ENCODE peak calls at places on chromosome 4, in seven cellular contexts. G is GM12891, W is HepG2, B is GM12878, I is K562, F is H1, U is SK-N-SH. T is an unnamed sample.
A peak's percentile ranks its signal among the peaks of the same experiment; 100 is the strongest.

GRCh38 chr4:82739292-82740190 is 59.1 kb downstream of the SCD5 start:
- DNase-seq in G (peak; percentile 70), W (peak; percentile 58), B (peak; percentile 12), I (peak; percentile 71), F (peak; percentile 97), U (peak; percentile 77), T (peak; percentile 74)

GRCh38 chr4:1471443-1472147 is 65.4 kb upstream of the NKX1-1 start:
- DNase-seq in G (no peak), W (no peak), B (no peak), I (no peak), F (no peak), U (peak; percentile 37), T (no peak)

GRCh38 chr4:38871593-38871992 is 4.0 kb downstream of the FAM114A1 start:
- DNase-seq in G (no peak), W (no peak), B (no peak), I (no peak), F (no peak), U (no peak), T (no peak)

GRCh38 chr4:129239088-129239487 is 143.1 kb downstream of the C4orf33 start:
- DNase-seq in G (no peak), W (no peak), B (no peak), I (no peak), F (no peak), U (no peak), T (no peak)

GRCh38 chr4:44150091-44150576 is 298.5 kb downstream of the KCTD8 start:
- DNase-seq in G (no peak), W (peak; percentile 1), B (no peak), I (no peak), F (no peak), U (no peak), T (no peak)

GRCh38 chr4:38154681-38155588 is 194.7 kb downstream of the PTTG2 start:
- DNase-seq in G (no peak), W (no peak), B (no peak), I (peak; percentile 38), F (no peak), U (no peak), T (no peak)

GRCh38 chr4:91935217-91935616 is 368.5 kb upstream of the GRID2 start:
- DNase-seq in G (no peak), W (peak; percentile 36), B (no peak), I (no peak), F (no peak), U (no peak), T (no peak)

GRCh38 chr4:73776363-73776762 is 36.0 kb downstream of the CXCL8 start:
- DNase-seq in G (no peak), W (peak; percentile 16), B (no peak), I (peak; percentile 65), F (no peak), U (no peak), T (no peak)

GRCh38 chr4:147057631-147057980 is 111.9 kb upstream of the TTC29 start:
- DNase-seq in G (no peak), W (no peak), B (no peak), I (no peak), F (no peak), U (no peak), T (no peak)

GRCh38 chr4:163042306-163042705 is 124.4 kb downstream of the NAF1 start:
- DNase-seq in G (no peak), W (no peak), B (no peak), I (no peak), F (no peak), U (no peak), T (no peak)

GRCh38 chr4:175422331-175422730 is 389.7 kb downstream of the GPM6A start:
- DNase-seq in G (no peak), W (no peak), B (no peak), I (no peak), F (no peak), U (no peak), T (no peak)

GRCh38 chr4:53592686-53593641 is 1.7 kb upstream of the LNX1 start:
- DNase-seq in G (no peak), W (no peak), B (no peak), I (peak; percentile 80), F (peak; percentile 77), U (no peak), T (no peak)

GRCh38 chr4:8534129-8534528 is 46.1 kb upstream of the GPR78 start:
- DNase-seq in G (no peak), W (no peak), B (peak; percentile 89), I (no peak), F (peak; percentile 58), U (no peak), T (no peak)

GRCh38 chr4:127251423-127251822 is 381.3 kb upstream of the INTU start:
- DNase-seq in G (no peak), W (no peak), B (no peak), I (no peak), F (no peak), U (no peak), T (no peak)

GRCh38 chr4:156512622-156513021 is 459.0 kb downstream of the PDGFC start:
- DNase-seq in G (no peak), W (no peak), B (no peak), I (no peak), F (no peak), U (no peak), T (no peak)

GRCh38 chr4:165588534-165589310 is 209.9 kb downstream of the CPE start:
- DNase-seq in G (no peak), W (no peak), B (no peak), I (no peak), F (no peak), U (no peak), T (no peak)

GRCh38 chr4:162891788-162892707 is 274.6 kb downstream of the NAF1 start:
- DNase-seq in G (peak; percentile 37), W (no peak), B (peak; percentile 89), I (no peak), F (no peak), U (no peak), T (peak; percentile 13)

GRCh38 chr4:105633241-105633640 is 75.2 kb downstream of the INTS12 start:
- DNase-seq in G (no peak), W (no peak), B (no peak), I (no peak), F (no peak), U (no peak), T (no peak)

GRCh38 chr4:163505374-163505773 is 10.9 kb downstream of the TMA16 start:
- DNase-seq in G (no peak), W (no peak), B (no peak), I (no peak), F (no peak), U (no peak), T (no peak)

GRCh38 chr4:2755821-2756690 is at the start of gene TNIP2:
- DNase-seq in G (peak; percentile 94), W (peak; percentile 64), B (no peak), I (peak; percentile 86), F (peak; percentile 85), U (peak; percentile 100), T (peak; percentile 93)

GRCh38 chr4:89000844-89001360 is 56.1 kb downstream of the FAM13A start:
- DNase-seq in G (no peak), W (peak; percentile 44), B (no peak), I (peak; percentile 68), F (no peak), U (peak; percentile 53), T (no peak)

GRCh38 chr4:74659576-74660411 is 134.5 kb downstream of the BTC start:
- DNase-seq in G (no peak), W (peak; percentile 92), B (no peak), I (peak; percentile 82), F (no peak), U (no peak), T (no peak)

DNA sequence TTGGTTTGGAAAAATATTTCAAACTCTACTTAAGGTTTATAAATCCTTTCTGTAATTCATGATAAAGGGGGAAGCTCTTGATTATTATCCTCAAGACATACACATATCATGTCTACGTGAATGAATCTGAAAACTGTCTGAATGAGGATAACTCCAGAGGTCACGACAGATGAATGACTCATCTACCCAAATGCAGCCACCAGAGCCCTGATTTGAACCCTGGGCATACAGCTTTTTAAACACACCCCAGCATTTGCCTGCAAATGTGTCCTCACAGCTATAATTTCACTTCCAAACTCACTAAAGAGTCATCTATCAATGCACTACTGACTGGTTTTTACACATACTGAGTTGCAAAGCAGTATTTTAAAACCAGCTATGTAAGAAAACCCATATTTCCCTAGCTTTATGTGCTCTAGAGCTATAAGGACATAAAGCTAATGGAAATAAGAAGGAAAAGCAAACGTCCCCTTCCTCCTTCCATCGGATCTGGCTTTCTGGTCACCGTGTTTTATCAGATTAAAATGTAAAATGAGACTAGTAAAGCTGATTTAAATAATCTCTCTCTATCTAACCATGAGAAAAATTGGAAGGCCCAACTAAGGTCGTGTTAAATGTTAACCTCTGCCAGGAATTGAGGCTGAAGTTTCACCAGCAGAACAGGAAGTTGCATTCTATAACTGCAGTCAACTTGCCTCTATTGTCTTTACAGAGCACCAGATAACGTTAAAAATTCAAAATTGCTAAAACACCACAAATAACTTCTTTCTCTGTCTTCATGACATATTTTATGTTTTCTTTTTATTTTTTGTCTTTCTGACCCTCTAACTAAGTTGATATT is 63.1 kb upstream of the SPP1 start:
- DNase-seq in G (no peak), W (peak; percentile 29), B (no peak), I (no peak), F (no peak), U (no peak), T (no peak)
- TF ChIP-seq TAF1 in G (no peak), W (no peak), B (no peak), I (no peak), F (no peak), U (no peak), T (no peak)

DNA sequence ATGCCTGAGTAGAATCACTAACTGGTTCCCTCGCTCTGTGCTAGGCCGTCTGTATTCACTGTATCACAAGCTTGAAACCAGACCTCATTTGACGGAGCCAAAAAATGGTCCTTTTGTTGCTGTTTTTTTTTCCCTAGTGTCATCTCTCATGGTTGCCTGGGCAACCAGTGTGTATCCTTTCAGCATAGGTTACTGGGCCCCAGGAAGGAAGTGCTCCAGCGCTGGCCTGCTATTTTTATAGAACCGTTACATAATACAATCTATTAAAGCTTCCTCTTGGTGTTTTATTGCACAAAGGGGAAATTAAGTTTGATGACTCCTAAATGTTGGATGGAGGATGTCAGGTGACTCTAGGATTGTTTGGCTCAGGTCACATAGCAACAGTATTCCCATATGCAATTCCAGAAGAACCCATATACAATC is 220.4 kb downstream of the SPRY1 start:
- DNase-seq in G (no peak), W (no peak), B (no peak), I (no peak), F (no peak), U (peak; percentile 34), T (no peak)
- TF ChIP-seq POLR2AphosphoS5 in G (no peak), W (no peak), B (no peak), I (no peak), F (no peak), U (no peak), T (no peak)

DNA sequence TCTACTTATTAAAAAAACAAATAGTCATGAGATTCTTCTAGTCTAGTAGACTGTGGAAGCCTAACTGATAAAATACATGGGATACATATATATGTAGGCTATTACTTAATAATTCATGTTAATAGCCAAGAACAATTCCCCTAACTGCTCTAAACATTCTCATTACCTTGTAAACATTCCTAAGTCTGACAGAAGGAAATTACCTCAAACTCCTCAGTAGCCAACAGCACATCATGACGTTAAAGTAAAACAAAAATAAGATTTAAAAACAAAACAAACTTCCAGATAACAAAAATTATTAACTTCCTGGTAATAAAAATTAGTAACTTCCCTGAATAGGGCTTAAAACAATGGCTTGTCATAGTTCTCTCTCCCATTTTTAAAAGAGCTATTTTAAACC is 109.2 kb downstream of the WDFY3 start:
- DNase-seq in G (no peak), W (no peak), B (no peak), I (no peak), F (no peak), U (no peak), T (no peak)
- TF ChIP-seq TAF1 in G (no peak), W (no peak), B (no peak), I (no peak), F (no peak), U (no peak), T (no peak)

GRCh38 chr4:41661447-41662076 is 87.0 kb downstream of the PHOX2B start:
- DNase-seq in G (no peak), W (peak; percentile 12), B (no peak), I (peak; percentile 56), F (peak; percentile 78), U (peak; percentile 56), T (no peak)
- TF ChIP-seq POLR2AphosphoS5 in G (no peak), W (no peak), B (no peak), I (no peak), F (no peak), U (no peak), T (no peak)

T was measured in GM12892.